ENCODE peak calls at places on chromosomes 6 and 20, in four cellular contexts. One of them, this sample, is unnamed.

GRCh38 chr6:107105511-107106116 is 9.7 kb downstream of the BEND3 start:
- DNase-seq in AG04450: no peak
- DNase-seq in brain microvascular endothelial cell: no peak
- DNase-seq in NCI-H1092: no peak
- DNase-seq in this sample: no peak

GRCh38 chr6:7172605-7173185 is 64.9 kb downstream of the RREB1 start:
- DNase-seq in AG04450: no peak
- DNase-seq in brain microvascular endothelial cell: peak
- DNase-seq in NCI-H1092: no peak
- DNase-seq in this sample: no peak

GRCh38 chr6:6696867-6697531 is 108.5 kb downstream of the LY86 start:
- DNase-seq in AG04450: no peak
- DNase-seq in brain microvascular endothelial cell: peak
- DNase-seq in NCI-H1092: no peak
- DNase-seq in this sample: no peak

GRCh38 chr20:1904160-1904559 is 9.0 kb downstream of the SIRPA start:
- DNase-seq in AG04450: no peak
- DNase-seq in brain microvascular endothelial cell: no peak
- DNase-seq in NCI-H1092: no peak
- DNase-seq in this sample: no peak

GRCh38 chr20:4065405-4065841 is 50.1 kb upstream of the RNF24 start:
- DNase-seq in AG04450: no peak
- DNase-seq in brain microvascular endothelial cell: peak
- DNase-seq in NCI-H1092: no peak
- DNase-seq in this sample: no peak

GRCh38 chr6:43707269-43707668 is 19.7 kb upstream of the MRPS18A start:
- DNase-seq in AG04450: no peak
- DNase-seq in brain microvascular endothelial cell: no peak
- DNase-seq in NCI-H1092: no peak
- DNase-seq in this sample: no peak

GRCh38 chr20:16732506-16733152 is 2.8 kb downstream of the SNRPB2 start:
- DNase-seq in AG04450: no peak
- DNase-seq in brain microvascular endothelial cell: no peak
- DNase-seq in NCI-H1092: no peak
- DNase-seq in this sample: no peak

GRCh38 chr6:131660195-131660594 is 23.1 kb downstream of the ENPP3 start:
- DNase-seq in AG04450: no peak
- DNase-seq in brain microvascular endothelial cell: peak
- DNase-seq in NCI-H1092: no peak
- DNase-seq in this sample: peak

GRCh38 chr6:111683749-111684267 is 78.1 kb upstream of the TRAF3IP2 start:
- DNase-seq in AG04450: peak
- DNase-seq in brain microvascular endothelial cell: peak
- DNase-seq in NCI-H1092: no peak
- DNase-seq in this sample: no peak

GRCh38 chr20:37282558-37282957 is 6.9 kb upstream of the MANBAL start:
- DNase-seq in AG04450: no peak
- DNase-seq in brain microvascular endothelial cell: peak
- DNase-seq in NCI-H1092: no peak
- DNase-seq in this sample: no peak

GRCh38 chr6:112298021-112298745 is 43.8 kb upstream of the LAMA4 start:
- DNase-seq in AG04450: peak
- DNase-seq in brain microvascular endothelial cell: peak
- DNase-seq in NCI-H1092: no peak
- DNase-seq in this sample: peak

GRCh38 chr20:58710481-58711265 is 18.1 kb downstream of the NPEPL1 start:
- DNase-seq in AG04450: no peak
- DNase-seq in brain microvascular endothelial cell: no peak
- DNase-seq in NCI-H1092: no peak
- DNase-seq in this sample: no peak

GRCh38 chr6:96991618-96992355 is 67.3 kb downstream of the KLHL32 start:
- DNase-seq in AG04450: no peak
- DNase-seq in brain microvascular endothelial cell: no peak
- DNase-seq in NCI-H1092: no peak
- DNase-seq in this sample: no peak

GRCh38 chr6:50655848-50656453 is 57.4 kb upstream of the TFAP2D start:
- DNase-seq in AG04450: no peak
- DNase-seq in brain microvascular endothelial cell: no peak
- DNase-seq in NCI-H1092: no peak
- DNase-seq in this sample: no peak

GRCh38 chr6:23655502-23655901 is 470.5 kb upstream of the NRSN1 start:
- DNase-seq in AG04450: no peak
- DNase-seq in brain microvascular endothelial cell: no peak
- DNase-seq in NCI-H1092: peak
- DNase-seq in this sample: no peak

GRCh38 chr6:169937389-169938261 is 186.2 kb downstream of the ERMARD start:
- DNase-seq in AG04450: no peak
- DNase-seq in brain microvascular endothelial cell: no peak
- DNase-seq in NCI-H1092: no peak
- DNase-seq in this sample: no peak

GRCh38 chr20:62119591-62120364 is 2.5 kb upstream of the LSM14B start:
- DNase-seq in AG04450: no peak
- DNase-seq in brain microvascular endothelial cell: no peak
- DNase-seq in NCI-H1092: no peak
- DNase-seq in this sample: no peak

GRCh38 chr20:43386878-43387277 is 70.8 kb upstream of the SRSF6 start:
- DNase-seq in AG04450: no peak
- DNase-seq in brain microvascular endothelial cell: no peak
- DNase-seq in NCI-H1092: no peak
- DNase-seq in this sample: no peak

GRCh38 chr6:157669747-157670216 is 153.3 kb upstream of the SNX9 start:
- DNase-seq in AG04450: peak
- DNase-seq in brain microvascular endothelial cell: peak
- DNase-seq in NCI-H1092: peak
- DNase-seq in this sample: no peak

GRCh38 chr20:9458075-9458818 is 56.1 kb upstream of the LAMP5 start:
- DNase-seq in AG04450: no peak
- DNase-seq in brain microvascular endothelial cell: peak
- DNase-seq in NCI-H1092: no peak
- DNase-seq in this sample: no peak

GRCh38 chr6:41442800-41443501 is 103.2 kb upstream of the FOXP4 start:
- DNase-seq in AG04450: no peak
- DNase-seq in brain microvascular endothelial cell: no peak
- DNase-seq in NCI-H1092: no peak
- DNase-seq in this sample: no peak

GRCh38 chr20:44776977-44777376 is 31.3 kb downstream of the KCNK15 start:
- DNase-seq in AG04450: no peak
- DNase-seq in brain microvascular endothelial cell: peak
- DNase-seq in NCI-H1092: no peak
- DNase-seq in this sample: no peak

GRCh38 chr20:47319517-47320252 is 36.8 kb downstream of the ZMYND8 start:
- DNase-seq in AG04450: no peak
- DNase-seq in brain microvascular endothelial cell: peak
- DNase-seq in NCI-H1092: peak
- DNase-seq in this sample: no peak

GRCh38 chr20:57378107-57378506 is 13.1 kb upstream of the RBM38 start:
- DNase-seq in AG04450: no peak
- DNase-seq in brain microvascular endothelial cell: no peak
- DNase-seq in NCI-H1092: no peak
- DNase-seq in this sample: no peak